ENCODE peak calls at places on chromosomes 11 and 22, in eight cellular contexts. S, R, G, X, M, D, H and B are unnamed samples.
A peak's percentile ranks its signal among the peaks of the same experiment; 100 is the strongest.

GRCh38 chr11:64970731-64971151 is 1.2 kb downstream of the MAJIN start:
- DNase-seq in H (peak; percentile 26), G (no peak), R (peak; percentile 29), D (no peak), S (no peak), X (no peak), M (no peak), B (no peak)

GRCh38 chr11:79262221-79262620 is 178.6 kb downstream of the TENM4 start:
- DNase-seq in D (no peak), S (no peak), R (no peak), X (no peak), H (no peak), G (no peak), M (no peak), B (no peak)

GRCh38 chr22:41491379-41492100 is 22.6 kb downstream of the ACO2 start:
- DNase-seq in S (no peak), D (no peak), X (no peak), H (no peak), R (no peak), M (peak; percentile 50), G (no peak), B (peak; percentile 49)

GRCh38 chr11:47587733-47588326 is 1.4 kb downstream of the FAM180B start:
- DNase-seq in D (peak; percentile 36), M (no peak), G (peak; percentile 64), S (no peak), H (no peak), X (no peak), R (no peak), B (no peak)

GRCh38 chr11:119861160-119861559 is 132.2 kb upstream of the NECTIN1 start:
- DNase-seq in G (no peak), R (no peak), M (no peak), X (no peak), S (no peak), H (no peak), D (no peak), B (no peak)

GRCh38 chr11:77879218-77879617 is 58.3 kb downstream of the AAMDC start:
- DNase-seq in D (peak; percentile 9), H (no peak), S (no peak), G (no peak), R (no peak), X (no peak), M (peak; percentile 18), B (peak; percentile 81)

GRCh38 chr11:17403977-17404759 is 15.7 kb upstream of the KCNJ11 start:
- DNase-seq in G (peak; percentile 44), R (peak; percentile 92), D (no peak), M (no peak), X (no peak), H (peak; percentile 92), S (no peak), B (no peak)

GRCh38 chr11:12263141-12263693 is 114.2 kb upstream of the PARVA start:
- DNase-seq in M (no peak), D (no peak), G (no peak), S (no peak), R (no peak), H (no peak), X (no peak), B (no peak)

GRCh38 chr11:69541501-69542313 is 60.2 kb downstream of the LINC01488 start:
- DNase-seq in G (peak; percentile 31), R (peak; percentile 64), H (peak; percentile 51), D (no peak), S (peak; percentile 66), X (no peak), M (no peak), B (no peak)

GRCh38 chr11:70901951-70902521 is 350.3 kb downstream of the SHANK2 start:
- DNase-seq in M (no peak), D (peak; percentile 18), R (peak; percentile 0), S (no peak), G (no peak), X (no peak), H (peak; percentile 52), B (no peak)

GRCh38 chr11:121762820-121763219 is 310.1 kb upstream of the SORL1-AS1 start:
- DNase-seq in D (peak; percentile 3), M (peak; percentile 54), H (no peak), G (no peak), X (no peak), S (no peak), R (no peak), B (peak; percentile 75)